ENCODE peak calls at places on chromosome 14, in ten cellular contexts. T is HCT116, A is stomach, E is endothelial cell of umbilical vein, N is HepG2, J is transverse colon, U is breast epithelium, R is sigmoid colon, G is vagina, D is suprapubic skin. Y is an unnamed sample.
A peak's percentile ranks its signal among the peaks of the same experiment; 100 is the strongest.

GRCh38 chr14:93114068-93114710 is 1.5 kb downstream of the ITPK1 start:
- DNase-seq in J (no peak), T (no peak), U (no peak), D (no peak), R (no peak), G (no peak), A (no peak), E (peak; percentile 8), N (no peak), Y (no peak)

GRCh38 chr14:26404927-26405326 is 192.9 kb downstream of the NOVA1 start:
- DNase-seq in N (no peak), T (no peak), R (no peak), A (no peak), E (no peak), U (no peak), J (no peak), D (no peak), G (no peak), Y (no peak)

GRCh38 chr14:68789798-68790655 is 2.8 kb downstream of the ZFP36L1 start:
- DNase-seq in U (peak; percentile 25), N (no peak), A (peak; percentile 40), R (peak; percentile 80), D (no peak), T (no peak), J (peak; percentile 33), E (peak; percentile 17), G (peak; percentile 92), Y (no peak)

GRCh38 chr14:95388699-95389098 is 69.0 kb upstream of the CLMN start:
- DNase-seq in D (peak; percentile 21), N (no peak), J (no peak), G (no peak), A (no peak), T (no peak), E (no peak), R (no peak), U (no peak), Y (no peak)

GRCh38 chr14:39469094-39469710 is 37.0 kb upstream of the FBXO33 start:
- DNase-seq in N (peak; percentile 74), J (peak; percentile 26), G (no peak), A (no peak), E (peak; percentile 11), T (no peak), D (no peak), U (no peak), R (no peak), Y (no peak)

GRCh38 chr14:102902523-102903247 is 19.8 kb upstream of the AMN start:
- DNase-seq in A (no peak), G (no peak), J (no peak), N (no peak), R (no peak), D (no peak), U (no peak), T (no peak), E (no peak), Y (no peak)

GRCh38 chr14:58772814-58773620 is 135.3 kb downstream of the DACT1 start:
- DNase-seq in D (no peak), R (no peak), G (no peak), J (no peak), A (no peak), E (no peak), U (no peak), N (no peak), T (peak; percentile 12), Y (no peak)

GRCh38 chr14:99028041-99028440 is 244.0 kb downstream of the BCL11B start:
- DNase-seq in R (no peak), D (peak; percentile 52), N (no peak), T (no peak), E (no peak), U (no peak), A (no peak), J (no peak), G (no peak), Y (no peak)

GRCh38 chr14:103194256-103195045 is 71.2 kb downstream of the TNFAIP2 start:
- DNase-seq in U (no peak), J (no peak), G (no peak), R (peak; percentile 73), A (no peak), D (no peak), E (no peak), T (no peak), N (peak; percentile 21), Y (no peak)

GRCh38 chr14:54529811-54530210 is 20.1 kb downstream of the CGRRF1 start:
- DNase-seq in U (no peak), A (no peak), D (no peak), G (no peak), J (peak; percentile 58), E (peak; percentile 90), N (no peak), R (no peak), T (no peak), Y (peak; percentile 64)

GRCh38 chr14:74634481-74634880 is 22.4 kb upstream of the LTBP2 start:
- DNase-seq in G (no peak), T (no peak), D (no peak), U (no peak), E (no peak), N (no peak), R (no peak), J (no peak), A (no peak), Y (no peak)
- H3K4me1 ChIP-seq in G (peaks cover 5% of the 10 kb centered on the region), T (no peaks in the 10 kb centered on the region), D (peaks cover 9% of the 10 kb centered on the region), U (peaks cover 4% of the 10 kb centered on the region), E (peaks cover 20% of the 10 kb centered on the region), N (peaks cover 63% of the 10 kb centered on the region), R (no peaks in the 10 kb centered on the region), J (no peaks in the 10 kb centered on the region), A (peaks cover 20% of the 10 kb centered on the region), Y (no peaks in the 10 kb centered on the region)

GRCh38 chr14:24272442-24272841 is 1.0 kb upstream of the RABGGTA start:
- DNase-seq in G (no peak), J (no peak), T (no peak), N (no peak), D (no peak), R (no peak), A (no peak), E (no peak), U (no peak), Y (no peak)

GRCh38 chr14:24270537-24271133 is 762 bp downstream of the RABGGTA start:
- DNase-seq in A (peak; percentile 25), U (no peak), D (no peak), R (no peak), G (no peak), T (peak; percentile 8), N (no peak), J (no peak), E (no peak), Y (no peak)

GRCh38 chr14:24269910-24270536 is 1.4 kb downstream of the RABGGTA start:
- DNase-seq in G (no peak), R (no peak), J (no peak), T (no peak), U (no peak), A (no peak), D (no peak), N (no peak), E (no peak), Y (no peak)

GRCh38 chr14:24271834-24272263 is 452 bp upstream of the RABGGTA start:
- DNase-seq in N (no peak), G (no peak), U (no peak), R (no peak), E (no peak), T (no peak), D (no peak), J (no peak), A (no peak), Y (no peak)

DNA sequence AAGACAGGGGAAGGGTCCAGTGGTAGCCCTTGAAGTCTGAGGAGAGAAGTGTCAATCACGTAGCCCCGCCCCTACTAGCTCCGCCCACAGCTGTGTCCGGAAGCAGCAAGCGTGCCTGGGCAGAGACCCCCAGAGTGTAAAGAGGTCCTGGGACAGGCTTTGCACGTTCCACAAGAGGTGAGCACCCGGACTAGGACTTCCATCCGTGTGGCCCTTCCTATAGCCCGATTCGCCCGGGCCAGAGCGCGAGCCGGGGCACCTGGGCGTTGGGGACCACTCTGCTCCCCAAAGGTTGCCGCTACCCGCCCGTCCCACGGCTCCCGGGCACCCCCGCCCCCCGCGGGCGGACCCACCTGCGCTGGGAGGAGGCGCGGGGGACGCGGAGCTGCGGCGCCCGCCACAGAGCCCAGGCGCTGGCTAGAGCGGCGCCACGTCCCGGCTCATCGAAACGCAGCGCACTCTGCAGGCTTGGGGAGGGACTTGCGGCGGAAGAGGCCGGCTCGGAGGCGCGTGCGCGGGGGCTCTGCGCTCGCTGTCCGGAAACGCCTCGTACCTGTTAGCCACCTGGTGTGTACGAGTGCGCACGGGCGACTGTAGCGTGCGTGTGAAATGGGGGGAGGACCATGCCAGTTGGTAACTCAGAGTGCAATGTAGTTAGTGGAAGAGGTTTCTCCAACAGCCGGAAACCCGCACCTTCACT is at the start of gene RABGGTA:
- DNase-seq in J (peak; percentile 93), R (peak; percentile 91), T (peak; percentile 85), D (peak; percentile 89), U (peak; percentile 83), G (no peak), N (peak; percentile 96), E (peak; percentile 79), A (peak; percentile 90), Y (peak; percentile 83)
- TF ChIP-seq POLR2A in J (peak; percentile 75), R (peak; percentile 31), T (peak; percentile 76), D (peak; percentile 52), U (peak; percentile 7), G (no peak), N (no peak), E (peak; percentile 81), A (no peak), Y (peak; percentile 70)

DNA sequence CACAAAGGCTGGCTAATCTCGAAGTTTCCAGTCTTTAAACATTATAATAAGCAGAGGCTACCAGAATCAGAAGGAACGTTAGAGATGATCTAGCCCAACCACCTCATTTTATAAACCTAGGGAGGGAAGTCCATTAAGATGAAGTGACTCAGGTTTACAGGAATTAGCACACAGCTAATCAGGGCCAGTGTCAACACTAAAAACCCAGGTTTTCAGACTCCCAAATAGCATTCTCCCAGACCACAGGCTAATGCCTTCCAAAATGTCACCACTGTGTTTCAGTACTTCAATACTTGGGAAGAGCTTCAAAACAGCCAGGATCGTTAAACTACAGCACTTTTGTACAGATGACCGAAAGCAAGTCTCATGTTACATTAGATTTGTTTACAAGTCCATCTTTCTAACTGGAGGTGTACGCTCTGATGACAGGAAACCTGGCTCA is 89.2 kb downstream of the FOXN3 start:
- DNase-seq in G (no peak), N (no peak), R (no peak), U (no peak), J (no peak), D (no peak), A (no peak), T (no peak), E (no peak), Y (no peak)
- TF ChIP-seq POLR2AphosphoS5 in G (no peak), N (no peak), R (no peak), U (no peak), J (no peak), D (no peak), A (no peak), T (no peak), E (no peak), Y (no peak)

GRCh38 chr14:52922656-52923055 is 28.2 kb downstream of the FERMT2 start:
- DNase-seq in J (no peak), D (no peak), N (no peak), A (no peak), U (no peak), E (peak; percentile 37), T (no peak), G (no peak), R (no peak), Y (no peak)
- H3K4me1 ChIP-seq in J (peaks cover 40% of the 10 kb centered on the region), D (peaks cover 34% of the 10 kb centered on the region), N (peaks cover 84% of the 10 kb centered on the region), A (peaks cover 97% of the 10 kb centered on the region), U (peaks cover 4% of the 10 kb centered on the region), E (peaks cover 46% of the 10 kb centered on the region), T (peaks cover 28% of the 10 kb centered on the region), G (peaks cover 80% of the 10 kb centered on the region), R (peaks cover 100% of the 10 kb centered on the region), Y (no peaks in the 10 kb centered on the region)